ENCODE peak calls at places on chromosomes 6 and 20, in seven cellular contexts. One of them, this sample, is unnamed. For H3K4me1, the result is how much of the 10 kb centered on the place peaks cover.

GRCh38 chr6:130018292-130018829 is at the start of gene L3MBTL3:
- DNase-seq in cardiac muscle cell: peak
- DNase-seq in CD8-positive, alpha-beta memory T cell: peak
- DNase-seq in upper lobe of right lung: peak
- DNase-seq in effector memory CD4-positive, alpha-beta T cell: peak
- DNase-seq in tibial nerve: peak
- DNase-seq in GM23248: peak
- DNase-seq in this sample: peak

GRCh38 chr20:21548390-21549035 is 34.6 kb upstream of the NKX2-2 start:
- DNase-seq in tibial nerve: no peak
- DNase-seq in effector memory CD4-positive, alpha-beta T cell: peak
- DNase-seq in cardiac muscle cell: no peak
- DNase-seq in GM23248: no peak
- DNase-seq in CD8-positive, alpha-beta memory T cell: peak
- DNase-seq in upper lobe of right lung: no peak
- DNase-seq in this sample: no peak

GRCh38 chr6:24872769-24873168 is 63.0 kb downstream of the RIPOR2 start:
- DNase-seq in CD8-positive, alpha-beta memory T cell: no peak
- DNase-seq in tibial nerve: no peak
- DNase-seq in upper lobe of right lung: no peak
- DNase-seq in effector memory CD4-positive, alpha-beta T cell: no peak
- DNase-seq in GM23248: no peak
- DNase-seq in cardiac muscle cell: peak
- DNase-seq in this sample: no peak

GRCh38 chr6:31906122-31906521 is 4.2 kb upstream of the ZBTB12 start:
- DNase-seq in cardiac muscle cell: no peak
- DNase-seq in effector memory CD4-positive, alpha-beta T cell: no peak
- DNase-seq in tibial nerve: no peak
- DNase-seq in upper lobe of right lung: no peak
- DNase-seq in GM23248: no peak
- DNase-seq in CD8-positive, alpha-beta memory T cell: no peak
- DNase-seq in this sample: no peak

GRCh38 chr6:128144320-128144719 is 243.5 kb upstream of the THEMIS start:
- DNase-seq in effector memory CD4-positive, alpha-beta T cell: no peak
- DNase-seq in GM23248: no peak
- DNase-seq in CD8-positive, alpha-beta memory T cell: no peak
- DNase-seq in tibial nerve: no peak
- DNase-seq in upper lobe of right lung: no peak
- DNase-seq in cardiac muscle cell: peak
- DNase-seq in this sample: no peak

GRCh38 chr6:3742426-3743344 is 8.8 kb downstream of the PXDC1 start:
- DNase-seq in upper lobe of right lung: peak
- DNase-seq in GM23248: peak
- DNase-seq in tibial nerve: peak
- DNase-seq in effector memory CD4-positive, alpha-beta T cell: peak
- DNase-seq in CD8-positive, alpha-beta memory T cell: peak
- DNase-seq in cardiac muscle cell: peak
- DNase-seq in this sample: peak

GRCh38 chr6:99282479-99283062 is 66.9 kb downstream of the FAXC start:
- DNase-seq in cardiac muscle cell: peak
- DNase-seq in CD8-positive, alpha-beta memory T cell: no peak
- DNase-seq in tibial nerve: no peak
- DNase-seq in GM23248: peak
- DNase-seq in effector memory CD4-positive, alpha-beta T cell: no peak
- DNase-seq in upper lobe of right lung: no peak
- DNase-seq in this sample: no peak

GRCh38 chr6:25136879-25137278 is 142.3 kb upstream of the CARMIL1 start:
- DNase-seq in upper lobe of right lung: no peak
- DNase-seq in tibial nerve: peak
- DNase-seq in effector memory CD4-positive, alpha-beta T cell: no peak
- DNase-seq in CD8-positive, alpha-beta memory T cell: no peak
- DNase-seq in GM23248: peak
- DNase-seq in cardiac muscle cell: no peak
- DNase-seq in this sample: no peak

GRCh38 chr20:3000852-3001523 is 42.4 kb upstream of the GNRH2 start:
- DNase-seq in cardiac muscle cell: peak
- DNase-seq in GM23248: peak
- DNase-seq in CD8-positive, alpha-beta memory T cell: no peak
- DNase-seq in tibial nerve: no peak
- DNase-seq in upper lobe of right lung: no peak
- DNase-seq in effector memory CD4-positive, alpha-beta T cell: no peak
- DNase-seq in this sample: no peak

GRCh38 chr6:11262231-11262630 is 29.8 kb upstream of the NEDD9 start:
- DNase-seq in cardiac muscle cell: no peak
- DNase-seq in CD8-positive, alpha-beta memory T cell: no peak
- DNase-seq in GM23248: no peak
- DNase-seq in upper lobe of right lung: no peak
- DNase-seq in tibial nerve: no peak
- DNase-seq in effector memory CD4-positive, alpha-beta T cell: no peak
- DNase-seq in this sample: no peak

GRCh38 chr20:19252670-19253120 is 40.3 kb downstream of the SLC24A3 start:
- DNase-seq in cardiac muscle cell: no peak
- DNase-seq in CD8-positive, alpha-beta memory T cell: no peak
- DNase-seq in GM23248: peak
- DNase-seq in tibial nerve: peak
- DNase-seq in effector memory CD4-positive, alpha-beta T cell: no peak
- DNase-seq in upper lobe of right lung: peak
- DNase-seq in this sample: peak

GRCh38 chr6:1580109-1580508 is 29.6 kb upstream of the FOXC1 start:
- DNase-seq in effector memory CD4-positive, alpha-beta T cell: no peak
- DNase-seq in CD8-positive, alpha-beta memory T cell: no peak
- DNase-seq in tibial nerve: no peak
- DNase-seq in upper lobe of right lung: no peak
- DNase-seq in cardiac muscle cell: no peak
- DNase-seq in GM23248: peak
- DNase-seq in this sample: no peak

GRCh38 chr6:167678102-167679101 is 148.3 kb upstream of the AFDN start:
- DNase-seq in upper lobe of right lung: peak
- DNase-seq in GM23248: no peak
- DNase-seq in tibial nerve: no peak
- DNase-seq in CD8-positive, alpha-beta memory T cell: no peak
- DNase-seq in cardiac muscle cell: peak
- DNase-seq in effector memory CD4-positive, alpha-beta T cell: no peak
- DNase-seq in this sample: no peak

GRCh38 chr6:140960566-140960965 is 1172.2 kb upstream of the GJE1 start:
- DNase-seq in effector memory CD4-positive, alpha-beta T cell: no peak
- DNase-seq in tibial nerve: no peak
- DNase-seq in GM23248: no peak
- DNase-seq in upper lobe of right lung: no peak
- DNase-seq in cardiac muscle cell: no peak
- DNase-seq in CD8-positive, alpha-beta memory T cell: no peak
- DNase-seq in this sample: no peak

GRCh38 chr20:22371843-22372242 is 212.5 kb downstream of the FOXA2 start:
- DNase-seq in tibial nerve: no peak
- DNase-seq in cardiac muscle cell: no peak
- DNase-seq in GM23248: no peak
- DNase-seq in effector memory CD4-positive, alpha-beta T cell: no peak
- DNase-seq in CD8-positive, alpha-beta memory T cell: no peak
- DNase-seq in upper lobe of right lung: no peak
- DNase-seq in this sample: no peak

GRCh38 chr20:4711511-4711910 is 10.2 kb upstream of the PRND start:
- DNase-seq in CD8-positive, alpha-beta memory T cell: no peak
- DNase-seq in tibial nerve: no peak
- DNase-seq in cardiac muscle cell: no peak
- DNase-seq in GM23248: no peak
- DNase-seq in effector memory CD4-positive, alpha-beta T cell: no peak
- DNase-seq in upper lobe of right lung: no peak
- DNase-seq in this sample: no peak

GRCh38 chr6:117506180-117506835 is 23.8 kb downstream of the DCBLD1 start:
- DNase-seq in upper lobe of right lung: no peak
- DNase-seq in GM23248: peak
- DNase-seq in cardiac muscle cell: no peak
- DNase-seq in effector memory CD4-positive, alpha-beta T cell: no peak
- DNase-seq in tibial nerve: no peak
- DNase-seq in CD8-positive, alpha-beta memory T cell: no peak
- DNase-seq in this sample: no peak

GRCh38 chr6:28585335-28585734 is 59.7 kb downstream of the GPX5 start:
- DNase-seq in upper lobe of right lung: no peak
- DNase-seq in GM23248: peak
- DNase-seq in CD8-positive, alpha-beta memory T cell: no peak
- DNase-seq in cardiac muscle cell: no peak
- DNase-seq in effector memory CD4-positive, alpha-beta T cell: no peak
- DNase-seq in tibial nerve: no peak
- DNase-seq in this sample: no peak

GRCh38 chr6:148842631-148843030 is 95.8 kb downstream of the UST start:
- DNase-seq in cardiac muscle cell: no peak
- DNase-seq in GM23248: peak
- DNase-seq in CD8-positive, alpha-beta memory T cell: no peak
- DNase-seq in upper lobe of right lung: no peak
- DNase-seq in tibial nerve: no peak
- DNase-seq in effector memory CD4-positive, alpha-beta T cell: no peak
- DNase-seq in this sample: no peak

GRCh38 chr20:1331101-1331500 is 2.2 kb upstream of the SDCBP2 start:
- DNase-seq in effector memory CD4-positive, alpha-beta T cell: no peak
- DNase-seq in cardiac muscle cell: no peak
- DNase-seq in tibial nerve: no peak
- DNase-seq in CD8-positive, alpha-beta memory T cell: no peak
- DNase-seq in GM23248: no peak
- DNase-seq in upper lobe of right lung: no peak
- DNase-seq in this sample: no peak

GRCh38 chr6:105988321-105988720 is 97.8 kb upstream of the PRDM1 start:
- DNase-seq in tibial nerve: no peak
- DNase-seq in upper lobe of right lung: no peak
- DNase-seq in CD8-positive, alpha-beta memory T cell: no peak
- DNase-seq in GM23248: peak
- DNase-seq in cardiac muscle cell: no peak
- DNase-seq in effector memory CD4-positive, alpha-beta T cell: no peak
- DNase-seq in this sample: no peak

GRCh38 chr20:36342721-36343120 is 36.6 kb downstream of the DLGAP4 start:
- DNase-seq in cardiac muscle cell: no peak
- DNase-seq in tibial nerve: no peak
- DNase-seq in CD8-positive, alpha-beta memory T cell: no peak
- DNase-seq in effector memory CD4-positive, alpha-beta T cell: no peak
- DNase-seq in GM23248: no peak
- DNase-seq in upper lobe of right lung: no peak
- DNase-seq in this sample: peak

GRCh38 chr20:36349384-36350170 is 43.4 kb downstream of the DLGAP4 start:
- DNase-seq in GM23248: no peak
- DNase-seq in cardiac muscle cell: no peak
- DNase-seq in tibial nerve: no peak
- DNase-seq in upper lobe of right lung: no peak
- DNase-seq in CD8-positive, alpha-beta memory T cell: no peak
- DNase-seq in effector memory CD4-positive, alpha-beta T cell: no peak
- DNase-seq in this sample: peak

GRCh38 chr20:36343641-36344040 is 37.5 kb downstream of the DLGAP4 start:
- DNase-seq in upper lobe of right lung: no peak
- DNase-seq in tibial nerve: no peak
- DNase-seq in cardiac muscle cell: no peak
- DNase-seq in CD8-positive, alpha-beta memory T cell: no peak
- DNase-seq in effector memory CD4-positive, alpha-beta T cell: no peak
- DNase-seq in GM23248: no peak
- DNase-seq in this sample: peak

GRCh38 chr20:36344517-36345132 is 38.5 kb downstream of the DLGAP4 start:
- DNase-seq in upper lobe of right lung: no peak
- DNase-seq in cardiac muscle cell: peak
- DNase-seq in tibial nerve: peak
- DNase-seq in effector memory CD4-positive, alpha-beta T cell: no peak
- DNase-seq in CD8-positive, alpha-beta memory T cell: no peak
- DNase-seq in GM23248: peak
- DNase-seq in this sample: peak

DNA sequence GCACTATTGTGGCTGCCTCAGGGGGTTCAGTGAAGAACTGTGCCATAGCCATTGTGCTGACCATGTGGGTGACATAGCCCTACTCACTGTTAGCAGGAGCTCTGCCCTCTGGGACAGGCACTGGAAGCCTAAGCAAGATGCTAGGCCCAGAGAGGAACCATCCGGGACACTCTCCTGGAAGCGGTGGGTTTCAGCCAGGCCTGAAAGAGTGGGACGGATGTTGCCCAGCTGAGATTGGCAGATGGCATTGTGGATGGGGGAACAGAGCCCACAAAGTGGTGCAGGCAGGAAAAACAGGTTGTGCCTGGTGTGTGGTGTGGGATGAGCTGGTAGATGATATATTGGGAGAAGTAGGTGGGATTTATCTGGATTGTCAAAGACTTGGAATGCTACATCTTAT is 40.1 kb downstream of the DLGAP4 start:
- DNase-seq in CD8-positive, alpha-beta memory T cell: no peak
- DNase-seq in upper lobe of right lung: no peak
- DNase-seq in effector memory CD4-positive, alpha-beta T cell: no peak
- DNase-seq in tibial nerve: no peak
- DNase-seq in GM23248: no peak
- DNase-seq in cardiac muscle cell: no peak
- DNase-seq in this sample: peak
- H3K4me1 ChIP-seq in CD8-positive, alpha-beta memory T cell: under half
- H3K4me1 ChIP-seq in upper lobe of right lung: under half
- H3K4me1 ChIP-seq in effector memory CD4-positive, alpha-beta T cell: under half
- H3K4me1 ChIP-seq in tibial nerve: under half
- H3K4me1 ChIP-seq in GM23248: under half
- H3K4me1 ChIP-seq in cardiac muscle cell: under half
- H3K4me1 ChIP-seq in this sample: under half

GRCh38 chr6:46234156-46234556 is 63.4 kb upstream of the ENPP5 start:
- DNase-seq in effector memory CD4-positive, alpha-beta T cell: no peak
- DNase-seq in CD8-positive, alpha-beta memory T cell: no peak
- DNase-seq in upper lobe of right lung: no peak
- DNase-seq in tibial nerve: peak
- DNase-seq in cardiac muscle cell: no peak
- DNase-seq in GM23248: no peak
- DNase-seq in this sample: no peak
- H3K27ac ChIP-seq in effector memory CD4-positive, alpha-beta T cell: no peak
- H3K27ac ChIP-seq in CD8-positive, alpha-beta memory T cell: no peak
- H3K27ac ChIP-seq in upper lobe of right lung: no peak
- H3K27ac ChIP-seq in tibial nerve: peak
- H3K27ac ChIP-seq in cardiac muscle cell: no peak
- H3K27ac ChIP-seq in GM23248: no peak
- H3K27ac ChIP-seq in this sample: no peak

DNA sequence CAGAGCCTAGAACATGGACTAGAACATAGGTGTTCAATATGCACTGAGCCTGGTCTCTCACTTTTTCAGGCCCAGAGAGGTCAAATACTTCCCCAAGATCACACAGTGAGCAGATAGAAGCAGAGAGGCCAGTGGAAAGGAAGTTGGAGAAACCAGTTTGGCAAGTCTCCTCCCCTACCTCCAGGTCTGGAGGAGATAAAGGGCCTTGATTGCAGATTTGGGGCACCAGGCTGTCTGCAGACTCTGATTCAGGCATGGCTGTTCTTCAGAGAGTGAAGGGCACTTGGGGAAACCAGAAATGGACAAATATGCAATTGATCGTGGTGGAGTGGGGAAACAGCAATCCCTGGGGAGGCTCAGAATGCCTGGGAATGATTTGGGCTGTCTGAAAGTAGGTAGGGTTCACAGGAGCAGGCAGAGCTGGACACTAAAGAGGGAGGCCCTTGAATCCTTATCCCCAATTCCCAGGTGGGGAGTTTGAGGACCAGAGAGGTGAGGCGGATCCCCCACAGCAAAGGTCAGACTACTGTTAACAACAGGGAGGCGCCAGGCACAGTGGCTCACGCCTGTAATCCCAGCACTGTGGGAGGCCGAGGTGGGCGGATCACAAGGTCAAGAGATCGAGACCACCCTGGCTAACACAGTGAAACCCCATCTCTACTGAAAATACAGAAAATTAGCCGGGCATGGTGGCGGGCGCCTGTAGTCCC is 2.3 kb downstream of the PEDS1 start:
- DNase-seq in cardiac muscle cell: no peak
- DNase-seq in effector memory CD4-positive, alpha-beta T cell: no peak
- DNase-seq in GM23248: peak
- DNase-seq in CD8-positive, alpha-beta memory T cell: no peak
- DNase-seq in tibial nerve: no peak
- DNase-seq in upper lobe of right lung: no peak
- DNase-seq in this sample: peak
- H3K4me1 ChIP-seq in cardiac muscle cell: under half
- H3K4me1 ChIP-seq in effector memory CD4-positive, alpha-beta T cell: under half
- H3K4me1 ChIP-seq in GM23248: under half
- H3K4me1 ChIP-seq in CD8-positive, alpha-beta memory T cell: under half
- H3K4me1 ChIP-seq in tibial nerve: under half
- H3K4me1 ChIP-seq in upper lobe of right lung: half or more
- H3K4me1 ChIP-seq in this sample: half or more

GRCh38 chr6:6915219-6915618 is 192.5 kb upstream of the RREB1 start:
- DNase-seq in GM23248: no peak
- DNase-seq in upper lobe of right lung: no peak
- DNase-seq in CD8-positive, alpha-beta memory T cell: no peak
- DNase-seq in tibial nerve: no peak
- DNase-seq in effector memory CD4-positive, alpha-beta T cell: no peak
- DNase-seq in cardiac muscle cell: no peak
- DNase-seq in this sample: no peak
- H3K27ac ChIP-seq in GM23248: no peak
- H3K27ac ChIP-seq in upper lobe of right lung: peak
- H3K27ac ChIP-seq in CD8-positive, alpha-beta memory T cell: no peak
- H3K27ac ChIP-seq in tibial nerve: peak
- H3K27ac ChIP-seq in effector memory CD4-positive, alpha-beta T cell: no peak
- H3K27ac ChIP-seq in cardiac muscle cell: no peak
- H3K27ac ChIP-seq in this sample: peak

This sample was measured in left lung.